ENCODE peak calls at places on chromosomes 3 and 15, in seven cellular contexts. Y, A, K, I, M, B and W are unnamed samples.

GRCh38 chr3:89964347-89964746 is 856.9 kb downstream of the EPHA3 start:
- DNase-seq in A (no peak), K (no peak), M (no peak), Y (peak; percentile 66), B (no peak), I (no peak), W (no peak)

GRCh38 chr15:87940763-87941162 is 315.8 kb downstream of the NTRK3 start:
- DNase-seq in B (no peak), A (no peak), K (no peak), Y (no peak), M (no peak), I (no peak), W (no peak)

GRCh38 chr15:62099171-62099601 is 32.4 kb downstream of the C2CD4A start:
- DNase-seq in A (no peak), M (no peak), I (no peak), K (no peak), Y (peak; percentile 52), B (no peak), W (peak; percentile 84)

GRCh38 chr15:68228143-68228970 is 1.2 kb downstream of the CLN6 start:
- DNase-seq in Y (peak; percentile 8), M (peak; percentile 73), K (no peak), A (no peak), I (no peak), B (no peak), W (no peak)

GRCh38 chr3:184599143-184599542 is 37.6 kb downstream of the EPHB3 start:
- DNase-seq in Y (no peak), B (no peak), A (no peak), I (no peak), M (no peak), K (no peak), W (no peak)

GRCh38 chr3:72078661-72079368 is 293.9 kb upstream of the PROK2 start:
- DNase-seq in Y (no peak), A (no peak), K (no peak), M (no peak), I (no peak), B (no peak), W (no peak)

GRCh38 chr15:98888839-98889479 is 118.6 kb downstream of the PGPEP1L start:
- DNase-seq in K (no peak), Y (peak; percentile 78), I (no peak), A (no peak), B (no peak), M (no peak), W (peak; percentile 60)

GRCh38 chr15:82174471-82174870 is 88.1 kb downstream of the EFL1 start:
- DNase-seq in M (no peak), K (no peak), I (no peak), Y (no peak), A (no peak), B (no peak), W (no peak)

GRCh38 chr3:155702745-155703581 is 41.9 kb downstream of the PLCH1 start:
- DNase-seq in A (no peak), I (no peak), K (no peak), B (no peak), M (no peak), Y (no peak), W (no peak)

GRCh38 chr15:100340721-100341661 is 784 bp downstream of the ADAMTS17 start:
- DNase-seq in A (no peak), Y (no peak), K (no peak), B (peak; percentile 16), M (no peak), I (peak; percentile 41), W (no peak)

GRCh38 chr15:83850015-83850414 is 196.1 kb downstream of the ADAMTSL3 start:
- DNase-seq in B (no peak), M (no peak), I (no peak), K (no peak), A (no peak), Y (no peak), W (no peak)

GRCh38 chr15:98800437-98801233 is 152.3 kb downstream of the IGF1R start:
- DNase-seq in A (peak; percentile 68), K (peak; percentile 66), M (no peak), B (peak; percentile 36), I (peak; percentile 50), Y (peak; percentile 96), W (peak; percentile 56)